ENCODE peak calls at places on chromosomes 3 and 15, in seven cellular contexts. V, M, C, D, S, J and Y are unnamed samples.
A peak's percentile ranks its signal among the peaks of the same experiment; 100 is the strongest.

GRCh38 chr15:66815322-66815721 is 113.3 kb downstream of the SMAD6 start:
- DNase-seq in M (no peak), S (no peak), J (no peak), V (no peak), C (no peak), D (no peak), Y (no peak)

GRCh38 chr3:155712008-155712407 is 32.9 kb downstream of the PLCH1 start:
- DNase-seq in D (no peak), J (no peak), S (no peak), C (no peak), V (no peak), M (no peak), Y (no peak)

GRCh38 chr3:9970020-9970652 is 16.5 kb downstream of the EMC3 start:
- DNase-seq in S (no peak), V (no peak), D (no peak), J (no peak), C (no peak), M (no peak), Y (no peak)

GRCh38 chr3:196563721-196564225 is 4.6 kb downstream of the WDR53 start:
- DNase-seq in M (no peak), D (no peak), C (peak; percentile 72), V (no peak), J (no peak), S (no peak), Y (no peak)

GRCh38 chr15:73004462-73004861 is 47.8 kb upstream of the NEO1 start:
- DNase-seq in D (no peak), J (no peak), M (no peak), C (no peak), S (no peak), V (no peak), Y (no peak)

GRCh38 chr15:67573194-67573593 is 30.7 kb downstream of the MAP2K5 start:
- DNase-seq in M (no peak), J (no peak), D (no peak), S (no peak), V (no peak), C (no peak), Y (no peak)

GRCh38 chr3:9169326-9169725 is 80.1 kb downstream of the SRGAP3 start:
- DNase-seq in S (no peak), C (no peak), J (no peak), D (no peak), V (no peak), M (no peak), Y (no peak)

GRCh38 chr3:97817965-97818364 is 3.8 kb upstream of the CRYBG3 start:
- DNase-seq in S (no peak), C (no peak), M (no peak), J (no peak), V (no peak), D (no peak), Y (no peak)

GRCh38 chr3:29128004-29128403 is 152.9 kb upstream of the RBMS3 start:
- DNase-seq in D (no peak), C (no peak), V (no peak), S (no peak), M (no peak), J (peak; percentile 11), Y (no peak)

GRCh38 chr3:129435367-129435766 is 4.4 kb downstream of the MBD4 start:
- DNase-seq in C (no peak), S (no peak), D (no peak), M (no peak), V (no peak), J (no peak), Y (no peak)
- TF ChIP-seq CTCF in C (no peak), S (no peak), D (no peak), M (no peak), V (no peak), J (no peak), Y (no peak)

DNA sequence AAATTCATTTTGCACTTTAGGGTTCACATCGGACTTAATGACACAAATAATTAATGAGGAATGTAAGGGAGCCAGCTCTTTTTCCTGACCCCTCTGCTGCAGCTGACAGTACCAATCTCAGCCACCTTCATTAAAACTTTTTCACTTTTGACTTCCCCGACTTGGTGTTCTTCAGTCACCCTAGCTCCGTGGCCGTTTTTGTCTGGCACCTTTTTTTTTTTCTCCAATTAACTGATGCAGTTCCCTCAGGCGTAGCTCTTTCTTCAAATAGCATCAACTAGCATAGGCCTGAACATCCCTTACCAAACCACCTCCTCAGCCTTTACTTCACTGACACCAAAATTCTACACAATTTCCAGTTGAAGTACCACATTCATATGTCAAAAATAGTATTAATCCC is 350.8 kb downstream of the GRM7 start:
- DNase-seq in C (no peak), D (no peak), V (no peak), J (no peak), M (no peak), S (no peak), Y (no peak)
- H3K4me1 ChIP-seq in C (peaks cover 7% of the 10 kb centered on the region), D (peaks cover 7% of the 10 kb centered on the region), V (no peaks in the 10 kb centered on the region), J (no peaks in the 10 kb centered on the region), M (no peaks in the 10 kb centered on the region), S (no peaks in the 10 kb centered on the region), Y (no peaks in the 10 kb centered on the region)

GRCh38 chr3:24168977-24169376 is 223.9 kb downstream of the NR1D2 start:
- DNase-seq in J (no peak), M (no peak), V (no peak), S (no peak), D (no peak), C (no peak), Y (no peak)

GRCh38 chr3:24165583-24165982 is 220.5 kb downstream of the NR1D2 start:
- DNase-seq in D (no peak), J (no peak), S (no peak), C (no peak), V (no peak), M (no peak), Y (no peak)

GRCh38 chr3:24167468-24167867 is 222.4 kb downstream of the NR1D2 start:
- DNase-seq in C (no peak), J (no peak), M (no peak), D (no peak), V (no peak), S (no peak), Y (no peak)

GRCh38 chr3:24164967-24165366 is 219.9 kb downstream of the NR1D2 start:
- DNase-seq in V (no peak), S (no peak), D (no peak), M (no peak), J (no peak), C (no peak), Y (no peak)

DNA sequence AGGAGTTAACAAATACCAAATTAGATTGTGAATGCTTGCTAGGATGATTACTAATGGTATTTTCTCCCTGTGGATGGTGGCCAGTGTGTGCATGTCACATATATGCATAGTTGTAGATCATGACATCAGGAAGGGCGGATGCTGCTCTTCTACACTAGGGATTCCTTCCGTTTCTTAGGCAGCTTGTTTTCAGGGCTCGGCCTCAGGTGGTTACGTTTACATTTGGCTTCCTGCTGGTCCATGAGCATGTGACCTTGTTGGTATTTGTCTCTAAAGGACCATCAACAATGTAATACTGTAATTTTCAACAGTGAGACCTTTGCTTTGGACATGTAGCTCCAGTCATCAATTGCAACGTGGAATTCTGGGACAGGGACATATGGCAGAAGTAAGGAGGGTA is 221.4 kb downstream of the NR1D2 start:
- DNase-seq in C (no peak), M (no peak), J (no peak), V (no peak), S (no peak), D (no peak), Y (no peak)
- TF ChIP-seq CTCF in C (no peak), M (no peak), J (no peak), V (no peak), S (no peak), D (no peak), Y (no peak)

DNA sequence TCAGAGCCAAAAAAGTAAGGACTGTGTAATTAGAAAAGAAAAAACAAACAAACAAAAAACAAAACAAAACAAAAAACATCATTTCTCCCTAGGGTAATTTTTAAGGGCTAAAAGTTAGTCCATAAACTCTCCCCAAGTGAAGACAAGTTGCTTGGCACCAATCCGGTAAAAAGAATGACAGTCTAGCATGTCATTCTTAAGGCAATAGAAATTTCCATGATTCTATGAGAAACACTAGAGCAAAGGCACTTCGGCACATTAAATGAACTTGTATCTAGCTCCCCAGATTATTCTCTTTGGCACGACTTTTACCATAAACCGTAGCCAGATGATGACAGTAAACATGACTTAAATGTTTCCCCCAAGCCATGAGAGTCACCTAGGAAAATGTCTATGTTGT is 10.1 kb downstream of the COL8A1 start:
- DNase-seq in J (no peak), D (no peak), S (no peak), M (no peak), V (no peak), C (no peak), Y (no peak)
- H3K4me1 ChIP-seq in J (peaks cover 8% of the 10 kb centered on the region), D (peaks cover 30% of the 10 kb centered on the region), S (peaks cover 66% of the 10 kb centered on the region), M (no peaks in the 10 kb centered on the region), V (no peaks in the 10 kb centered on the region), C (peaks cover 8% of the 10 kb centered on the region), Y (no peaks in the 10 kb centered on the region)

DNA sequence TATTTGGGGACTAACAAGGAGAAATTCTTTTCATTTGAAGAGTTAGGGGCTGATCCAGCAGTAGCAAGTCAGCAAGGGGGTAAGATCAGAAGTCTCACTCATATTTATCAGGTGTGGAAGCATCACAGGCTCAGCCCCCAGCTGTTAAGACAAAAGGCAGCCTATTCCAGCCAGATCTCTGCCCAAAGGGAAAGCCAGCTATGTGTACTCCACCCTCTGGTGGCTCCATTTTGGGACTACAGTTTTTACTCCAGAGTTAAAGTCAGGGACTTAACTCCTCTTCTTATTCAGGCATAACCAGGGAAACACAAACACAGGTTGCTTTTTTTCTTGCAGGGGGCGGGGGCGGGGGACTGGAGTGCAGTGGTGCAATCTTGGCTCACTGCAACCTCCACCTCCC is 19.2 kb downstream of the UBP1 start:
- DNase-seq in S (no peak), V (no peak), M (no peak), D (no peak), C (no peak), J (no peak), Y (no peak)
- TF ChIP-seq CTCF in S (no peak), V (no peak), M (no peak), D (peak; percentile 47), C (peak; percentile 7), J (no peak), Y (no peak)